ENCODE peak calls at places on chromosomes 12 and 14, in eight cellular contexts. M is colonic mucosa, O is psoas muscle, A is endothelial cell of umbilical vein, Q is mesendoderm, H is cardiac muscle cell, S is MM.1S, D is transverse colon. R is an unnamed sample. For H3K36me3, the result is how much of the 10 kb centered on the place peaks cover.

GRCh38 chr12:29054790-29055663 is 94.1 kb upstream of the FAR2 start:
- DNase-seq in M (no peak), O (no peak), A (no peak), Q (no peak), H (peak), S (no peak), D (no peak), R (no peak)

GRCh38 chr14:94377866-94378470 is 10.4 kb downstream of the SERPINA1 start:
- DNase-seq in M (no peak), O (no peak), A (no peak), Q (no peak), H (no peak), S (no peak), D (no peak), R (no peak)

GRCh38 chr14:47490766-47491165 is 184.6 kb downstream of the MDGA2 start:
- DNase-seq in M (no peak), O (no peak), A (no peak), Q (no peak), H (no peak), S (no peak), D (no peak), R (no peak)

GRCh38 chr12:39572551-39572950 is 47.1 kb downstream of the ABCD2 start:
- DNase-seq in M (no peak), O (no peak), A (no peak), Q (no peak), H (no peak), S (no peak), D (no peak), R (no peak)

GRCh38 chr12:119440961-119441360 is 106.4 kb downstream of the CCDC60 start:
- DNase-seq in M (no peak), O (no peak), A (no peak), Q (no peak), H (no peak), S (no peak), D (no peak), R (no peak)

GRCh38 chr12:53048033-53048779 is 1.7 kb upstream of the TNS2 start:
- DNase-seq in M (peak), O (peak), A (peak), Q (peak), H (no peak), S (no peak), D (peak), R (no peak)

GRCh38 chr14:75711796-75712211 is 50.8 kb downstream of the TTLL5 start:
- DNase-seq in M (peak), O (peak), A (peak), Q (peak), H (peak), S (no peak), D (peak), R (no peak)

GRCh38 chr12:44369967-44370366 is 506.1 kb downstream of the NELL2 start:
- DNase-seq in M (no peak), O (no peak), A (no peak), Q (no peak), H (no peak), S (no peak), D (no peak), R (no peak)

GRCh38 chr12:53046655-53047220 is 3.1 kb upstream of the TNS2 start:
- DNase-seq in M (peak), O (peak), A (peak), Q (peak), H (peak), S (peak), D (peak), R (peak)

GRCh38 chr12:98582093-98582492 is 11.4 kb upstream of the SLC25A3 start:
- DNase-seq in M (no peak), O (no peak), A (no peak), Q (no peak), H (no peak), S (no peak), D (no peak), R (no peak)

GRCh38 chr12:46524778-46525177 is 152.2 kb upstream of the SLC38A2 start:
- DNase-seq in M (peak), O (peak), A (peak), Q (peak), H (peak), S (no peak), D (peak), R (peak)

GRCh38 chr12:67541625-67541991 is 106.9 kb upstream of the DYRK2 start:
- DNase-seq in M (no peak), O (no peak), A (no peak), Q (no peak), H (no peak), S (peak), D (no peak), R (no peak)

GRCh38 chr12:124713041-124713435 is 145.6 kb upstream of the NCOR2 start:
- DNase-seq in M (peak), O (peak), A (peak), Q (no peak), H (no peak), S (no peak), D (peak), R (peak)

GRCh38 chr14:75067212-75067611 is 2.2 kb upstream of the ZC2HC1C start:
- DNase-seq in M (no peak), O (no peak), A (no peak), Q (no peak), H (no peak), S (no peak), D (no peak), R (no peak)

GRCh38 chr12:26153421-26154154 is 28.8 kb upstream of the BHLHE41 start:
- DNase-seq in M (no peak), O (no peak), A (peak), Q (no peak), H (peak), S (peak), D (no peak), R (no peak)

GRCh38 chr14:90722590-90722989 is 93.6 kb downstream of the TTC7B start:
- DNase-seq in M (no peak), O (no peak), A (no peak), Q (no peak), H (no peak), S (no peak), D (no peak), R (no peak)

GRCh38 chr12:61758661-61759060 is 501.5 kb upstream of the USP15 start:
- DNase-seq in M (no peak), O (no peak), A (no peak), Q (peak), H (no peak), S (no peak), D (no peak), R (no peak)

GRCh38 chr12:130587966-130588365 is 128.1 kb downstream of the RIMBP2 start:
- DNase-seq in M (no peak), O (no peak), A (no peak), Q (no peak), H (no peak), S (no peak), D (no peak), R (no peak)

GRCh38 chr14:93027810-93028723 is 87.7 kb downstream of the ITPK1 start:
- DNase-seq in M (no peak), O (peak), A (no peak), Q (no peak), H (no peak), S (no peak), D (no peak), R (no peak)

GRCh38 chr12:46371718-46372130 is 849 bp downstream of the SLC38A2 start:
- DNase-seq in M (peak), O (peak), A (no peak), Q (peak), H (peak), S (peak), D (peak), R (peak)

GRCh38 chr12:95282266-95282665 is 64.7 kb downstream of the VEZT start:
- DNase-seq in M (no peak), O (no peak), A (no peak), Q (no peak), H (no peak), S (no peak), D (no peak), R (no peak)

GRCh38 chr12:105322070-105322469 is 8.4 kb upstream of the C12orf75 start:
- DNase-seq in M (no peak), O (peak), A (no peak), Q (no peak), H (no peak), S (no peak), D (no peak), R (no peak)

GRCh38 chr12:81974762-81975161 is 215.6 kb upstream of the PPFIA2 start:
- DNase-seq in M (no peak), O (no peak), A (no peak), Q (peak), H (no peak), S (peak), D (no peak), R (no peak)

GRCh38 chr12:47088021-47088944 is 8.5 kb upstream of the AMIGO2 start:
- DNase-seq in M (no peak), O (no peak), A (peak), Q (no peak), H (peak), S (no peak), D (no peak), R (no peak)

GRCh38 chr14:32611752-32612151 is 282.7 kb downstream of the AKAP6 start:
- DNase-seq in M (no peak), O (no peak), A (no peak), Q (no peak), H (no peak), S (no peak), D (no peak), R (no peak)

GRCh38 chr14:75049731-75050201 is 1.5 kb downstream of the MLH3 start:
- DNase-seq in M (no peak), O (no peak), A (no peak), Q (no peak), H (no peak), S (no peak), D (no peak), R (no peak)

GRCh38 chr12:56431850-56432249 is 17.4 kb downstream of the TIMELESS start:
- DNase-seq in M (no peak), O (no peak), A (no peak), Q (no peak), H (no peak), S (no peak), D (no peak), R (no peak)

GRCh38 chr12:57456145-57456700 is 1.1 kb downstream of the INHBE start:
- DNase-seq in M (peak), O (no peak), A (peak), Q (peak), H (peak), S (peak), D (no peak), R (no peak)

GRCh38 chr12:3571323-3571722 is 80.3 kb downstream of the PRMT8 start:
- DNase-seq in M (no peak), O (no peak), A (no peak), Q (no peak), H (no peak), S (no peak), D (no peak), R (no peak)

GRCh38 chr14:21100931-21101330 is at the start of gene TMEM253:
- DNase-seq in M (peak), O (no peak), A (no peak), Q (no peak), H (no peak), S (no peak), D (peak), R (no peak)

GRCh38 chr14:73745571-73746539 is 31.7 kb upstream of the PNMA1 start:
- DNase-seq in M (no peak), O (no peak), A (no peak), Q (no peak), H (no peak), S (no peak), D (no peak), R (no peak)

GRCh38 chr14:106024983-106025604 is 498.7 kb downstream of the TMEM121 start:
- DNase-seq in M (no peak), O (no peak), A (no peak), Q (no peak), H (no peak), S (no peak), D (no peak), R (no peak)

GRCh38 chr12:115203661-115204060 is 519.7 kb upstream of the TBX3 start:
- DNase-seq in M (no peak), O (no peak), A (no peak), Q (no peak), H (no peak), S (no peak), D (no peak), R (no peak)

GRCh38 chr12:54059668-54060067 is 6.0 kb downstream of the HOXC4 start:
- DNase-seq in M (no peak), O (no peak), A (no peak), Q (no peak), H (no peak), S (no peak), D (no peak), R (no peak)

GRCh38 chr12:67256649-67257048 is 12.5 kb upstream of the CAND1 start:
- DNase-seq in M (no peak), O (no peak), A (no peak), Q (no peak), H (no peak), S (no peak), D (no peak), R (no peak)

GRCh38 chr14:102969060-102969791 is 46.8 kb downstream of the AMN start:
- DNase-seq in M (no peak), O (peak), A (no peak), Q (no peak), H (no peak), S (no peak), D (no peak), R (no peak)

GRCh38 chr14:104001003-104001402 is 58.7 kb upstream of the RD3L start:
- DNase-seq in M (no peak), O (no peak), A (peak), Q (peak), H (peak), S (no peak), D (no peak), R (no peak)

GRCh38 chr12:69821441-69822204 is 3.4 kb upstream of the MYRFL start:
- DNase-seq in M (no peak), O (no peak), A (peak), Q (no peak), H (no peak), S (no peak), D (no peak), R (no peak)

GRCh38 chr14:105015905-105016304 is 5.0 kb downstream of the CDCA4 start:
- DNase-seq in M (no peak), O (no peak), A (no peak), Q (no peak), H (no peak), S (no peak), D (no peak), R (no peak)
- H3K36me3 ChIP-seq in M (under half), O (under half), A (under half), Q (under half), H (under half), S (under half), D (under half), R (under half)

DNA sequence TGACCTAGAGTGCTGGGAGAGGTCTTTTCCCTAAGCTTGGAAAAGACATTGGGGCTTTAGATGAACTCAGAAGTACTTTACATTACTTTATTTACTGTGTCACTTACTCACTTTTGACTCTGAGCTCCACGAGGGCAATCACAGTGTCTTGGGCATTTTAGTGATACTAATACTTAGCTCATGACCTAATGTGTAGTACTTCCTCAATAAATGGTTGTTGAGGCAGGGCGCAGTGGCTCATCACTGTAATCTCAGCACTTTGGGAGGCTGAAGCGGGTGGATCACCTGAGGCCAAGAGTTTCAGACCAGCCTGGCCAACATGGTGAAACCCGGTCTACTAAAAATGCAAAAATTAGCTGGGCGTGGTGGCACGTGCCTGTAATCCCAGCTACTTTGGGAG is 19.8 kb upstream of the SNAPC1 start:
- DNase-seq in M (no peak), O (no peak), A (no peak), Q (no peak), H (no peak), S (no peak), D (no peak), R (no peak)
- H3K36me3 ChIP-seq in M (under half), O (under half), A (under half), Q (under half), H (half or more), S (under half), D (under half), R (half or more)

GRCh38 chr12:22527999-22528398 is 16.3 kb downstream of the C2CD5 start:
- DNase-seq in M (no peak), O (no peak), A (peak), Q (no peak), H (no peak), S (no peak), D (no peak), R (no peak)
- H3K36me3 ChIP-seq in M (under half), O (under half), A (under half), Q (under half), H (under half), S (under half), D (under half), R (under half)

DNA sequence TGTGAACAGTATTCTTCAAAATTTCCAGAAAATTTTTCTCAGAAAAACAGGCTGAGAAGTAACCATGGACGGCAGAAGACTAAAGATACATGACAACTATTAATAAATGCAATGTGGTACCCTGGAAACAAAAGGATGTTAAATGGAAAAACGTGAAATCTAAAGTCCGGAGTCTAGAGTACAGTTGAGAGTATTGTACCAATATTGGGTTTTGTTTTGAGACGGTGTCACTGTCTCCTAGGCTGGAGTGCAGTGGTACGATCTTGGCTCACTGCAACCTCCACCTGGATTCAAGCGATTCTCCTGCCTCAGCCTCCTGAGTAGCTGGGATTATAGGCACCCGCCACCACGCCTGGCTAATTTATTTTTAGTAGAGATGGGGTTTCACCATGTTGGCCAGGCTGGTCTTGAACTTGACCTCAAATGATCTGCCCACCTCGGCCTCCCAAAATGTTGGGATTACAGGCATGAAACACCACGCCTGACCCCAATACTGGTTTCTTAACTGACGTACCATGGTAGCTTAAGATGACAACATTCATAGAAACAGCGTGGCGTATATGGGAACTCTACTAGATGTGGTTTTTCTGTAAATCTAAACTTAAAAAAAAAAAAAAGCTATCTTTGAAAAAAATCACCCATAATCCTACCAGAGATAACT is 16.8 kb upstream of the TDG start:
- DNase-seq in M (no peak), O (no peak), A (no peak), Q (no peak), H (no peak), S (no peak), D (no peak), R (no peak)
- H3K36me3 ChIP-seq in M (under half), O (under half), A (half or more), Q (under half), H (half or more), S (under half), D (under half), R (under half)

R was measured in tibial nerve.